ENCODE peak calls at places on chromosomes 11 and 22, in nine cellular contexts. V is colonic mucosa, P is ovary, S is iPS DF 6.9, Y is GM23248, O is ascending aorta, K is body of pancreas, Z is PC-3, T is fibroblast of lung. Q is an unnamed sample. For H3K4me1, the result is how much of the 10 kb centered on the place peaks cover.

GRCh38 chr22:48536691-48537591 is 1290.7 kb downstream of the BRD1 start:
- DNase-seq in T (no peak), Z (no peak), S (no peak), V (no peak), P (no peak), O (no peak), K (peak), Y (peak), Q (no peak)

GRCh38 chr11:9150944-9151343 is 59.5 kb upstream of the SCUBE2 start:
- DNase-seq in Z (no peak), Y (peak), P (no peak), V (no peak), T (no peak), K (no peak), O (no peak), S (no peak), Q (no peak)

GRCh38 chr22:49687333-49687732 is 140.3 kb downstream of the BRD1 start:
- DNase-seq in T (no peak), K (no peak), Z (no peak), V (no peak), P (no peak), O (peak), Y (no peak), S (no peak), Q (no peak)

GRCh38 chr11:121132211-121132976 is 31.4 kb downstream of the TECTA start:
- DNase-seq in Y (peak), V (no peak), O (no peak), Z (peak), T (no peak), S (no peak), P (no peak), K (no peak), Q (no peak)

GRCh38 chr11:10900686-10901415 is 43.0 kb upstream of the ZBED5 start:
- DNase-seq in V (no peak), S (no peak), P (no peak), T (peak), K (no peak), Z (peak), Y (peak), O (no peak), Q (no peak)

GRCh38 chr22:24816841-24817240 is 10.8 kb downstream of the SGSM1 start:
- DNase-seq in K (no peak), O (no peak), P (no peak), S (no peak), Y (no peak), Z (no peak), V (no peak), T (no peak), Q (no peak)

GRCh38 chr11:46322759-46323158 is 24.5 kb upstream of the DGKZ start:
- DNase-seq in V (peak), K (no peak), P (no peak), S (no peak), T (peak), Y (peak), O (no peak), Z (no peak), Q (no peak)

GRCh38 chr11:9982796-9983579 is 311.0 kb downstream of the SBF2 start:
- DNase-seq in Z (peak), V (peak), K (no peak), S (no peak), O (no peak), T (peak), Y (no peak), P (no peak), Q (no peak)

GRCh38 chr22:23565942-23566715 is 14.0 kb downstream of the IGLL1 start:
- DNase-seq in K (peak), S (no peak), V (no peak), O (peak), Y (no peak), Z (no peak), T (no peak), P (peak), Q (no peak)

GRCh38 chr22:49561976-49562375 is 265.7 kb downstream of the BRD1 start:
- DNase-seq in Z (no peak), Y (no peak), O (no peak), K (no peak), P (no peak), T (no peak), V (no peak), S (no peak), Q (no peak)

GRCh38 chr11:1839924-1840779 is 1.4 kb downstream of the TNNI2 start:
- DNase-seq in Z (no peak), T (no peak), Y (no peak), V (peak), P (no peak), K (peak), O (no peak), S (no peak), Q (peak)

GRCh38 chr11:45892856-45893255 is 7.4 kb downstream of the MAPK8IP1 start:
- DNase-seq in V (no peak), P (no peak), K (no peak), Y (no peak), Z (no peak), T (no peak), S (no peak), O (no peak), Q (no peak)

GRCh38 chr11:10294289-10294953 is 402 bp upstream of the SBF2 start:
- DNase-seq in K (peak), Z (peak), O (no peak), V (peak), Y (peak), S (no peak), P (peak), T (peak), Q (peak)

GRCh38 chr11:28072321-28072720 is 35.6 kb downstream of the KIF18A start:
- DNase-seq in P (no peak), O (no peak), Z (no peak), V (no peak), K (no peak), S (no peak), Y (peak), T (peak), Q (no peak)

GRCh38 chr11:130650456-130651068 is 202.1 kb downstream of the ADAMTS15 start:
- DNase-seq in V (no peak), Y (peak), S (no peak), P (no peak), O (peak), K (no peak), Z (no peak), T (no peak), Q (no peak)

GRCh38 chr11:25211635-25212251 is 714.9 kb downstream of the LUZP2 start:
- DNase-seq in Y (no peak), Z (peak), O (no peak), V (no peak), K (no peak), S (no peak), P (no peak), T (no peak), Q (no peak)

GRCh38 chr11:128530119-128531091 is 57.0 kb downstream of the ETS1 start:
- DNase-seq in V (no peak), T (peak), Z (peak), K (peak), Y (peak), O (no peak), S (no peak), P (no peak), Q (peak)

GRCh38 chr11:94171693-94172440 is 43.2 kb downstream of the PANX1 start:
- DNase-seq in Z (peak), S (peak), V (peak), P (no peak), T (peak), O (no peak), K (peak), Y (peak), Q (no peak)

GRCh38 chr11:95507794-95508193 is 276.8 kb upstream of the SESN3 start:
- DNase-seq in O (no peak), P (no peak), V (no peak), Z (no peak), Y (no peak), S (no peak), T (no peak), K (no peak), Q (no peak)

GRCh38 chr22:28594784-28595324 is 84.8 kb downstream of the TTC28 start:
- DNase-seq in T (peak), Y (peak), P (no peak), V (no peak), O (no peak), Z (peak), S (peak), K (peak), Q (no peak)

GRCh38 chr22:37678372-37678771 is 2.9 kb downstream of the LGALS1 start:
- DNase-seq in Z (no peak), Y (no peak), V (no peak), T (no peak), S (no peak), P (no peak), O (no peak), K (no peak), Q (no peak)
- H3K27ac ChIP-seq in Z (no peak), Y (peak), V (no peak), T (peak), S (no peak), P (no peak), O (no peak), K (no peak), Q (peak)

GRCh38 chr22:19641254-19641982 is 72.9 kb upstream of the SEPTIN5 start:
- DNase-seq in K (peak), S (peak), O (peak), V (no peak), Z (peak), T (no peak), P (no peak), Y (peak), Q (no peak)
- H3K4me1 ChIP-seq in K (under half), S (under half), O (under half), V (under half), Z (under half), T (under half), P (under half), Y (under half), Q (under half)

DNA sequence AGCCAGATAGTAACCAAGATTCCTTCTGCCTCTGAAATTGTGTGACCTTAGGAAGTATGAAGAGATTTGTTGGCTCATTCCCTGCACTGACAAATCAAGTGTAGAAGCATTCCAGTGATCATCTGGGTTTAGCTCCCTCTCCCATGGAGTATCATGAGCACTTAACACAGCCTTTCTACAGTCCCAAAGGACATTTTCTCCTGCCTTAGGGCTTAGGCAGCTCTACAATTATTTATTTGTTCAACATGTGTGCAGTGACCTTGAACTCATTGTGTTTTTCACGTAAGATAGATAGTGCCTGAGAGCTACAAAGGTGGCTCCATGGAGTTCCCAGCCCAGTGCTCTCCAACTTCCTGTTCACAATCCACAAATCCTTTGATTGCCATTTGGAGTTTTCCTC is 94.8 kb upstream of the FAT3 start:
- DNase-seq in Y (peak), V (no peak), O (no peak), P (no peak), S (no peak), Z (no peak), K (no peak), T (no peak), Q (no peak)
- H3K27ac ChIP-seq in Y (peak), V (no peak), O (no peak), P (no peak), S (no peak), Z (no peak), K (no peak), T (no peak), Q (no peak)

GRCh38 chr11:70816156-70816678 is 417.9 kb downstream of the CTTN start:
- DNase-seq in S (no peak), V (no peak), Z (no peak), P (no peak), O (no peak), Y (no peak), T (no peak), K (no peak), Q (no peak)

GRCh38 chr11:70813651-70814050 is 415.3 kb downstream of the CTTN start:
- DNase-seq in K (no peak), V (no peak), O (no peak), Z (no peak), T (no peak), Y (no peak), S (no peak), P (no peak), Q (no peak)

GRCh38 chr11:70812472-70812871 is 414.1 kb downstream of the CTTN start:
- DNase-seq in Z (no peak), Y (no peak), O (no peak), S (no peak), V (no peak), P (no peak), K (no peak), T (no peak), Q (no peak)

GRCh38 chr11:70811915-70812314 is 413.6 kb downstream of the CTTN start:
- DNase-seq in K (no peak), S (no peak), Y (no peak), V (no peak), O (no peak), P (no peak), T (no peak), Z (no peak), Q (no peak)

GRCh38 chr11:70815485-70815832 is 417.1 kb downstream of the CTTN start:
- DNase-seq in Y (no peak), P (no peak), K (no peak), V (no peak), O (no peak), S (no peak), T (no peak), Z (no peak), Q (no peak)
- H3K4me1 ChIP-seq in Y (under half), P (under half), K (under half), V (under half), O (under half), S (under half), T (under half), Z (under half), Q (under half)

GRCh38 chr22:42928969-42929837 is 72.1 kb upstream of the ARFGAP3 start:
- DNase-seq in P (no peak), K (peak), V (no peak), O (peak), Y (peak), Z (no peak), S (no peak), T (no peak), Q (no peak)
- H3K27ac ChIP-seq in P (no peak), K (peak), V (peak), O (peak), Y (peak), Z (no peak), S (no peak), T (no peak), Q (peak)

GRCh38 chr22:32839776-32840571 is 38.5 kb downstream of the TIMP3 start:
- DNase-seq in Y (peak), O (no peak), S (no peak), V (no peak), K (no peak), Z (no peak), P (peak), T (no peak), Q (peak)

GRCh38 chr22:32844251-32844650 is 42.7 kb downstream of the TIMP3 start:
- DNase-seq in Y (no peak), T (no peak), S (no peak), V (no peak), P (no peak), K (no peak), Z (no peak), O (no peak), Q (no peak)

GRCh38 chr22:32843300-32843699 is 41.8 kb downstream of the TIMP3 start:
- DNase-seq in V (no peak), P (no peak), Y (no peak), K (no peak), T (no peak), O (no peak), Z (no peak), S (no peak), Q (no peak)

GRCh38 chr22:32841175-32841574 is 39.7 kb downstream of the TIMP3 start:
- DNase-seq in Y (no peak), O (no peak), K (no peak), P (no peak), Z (no peak), S (no peak), T (no peak), V (no peak), Q (no peak)

DNA sequence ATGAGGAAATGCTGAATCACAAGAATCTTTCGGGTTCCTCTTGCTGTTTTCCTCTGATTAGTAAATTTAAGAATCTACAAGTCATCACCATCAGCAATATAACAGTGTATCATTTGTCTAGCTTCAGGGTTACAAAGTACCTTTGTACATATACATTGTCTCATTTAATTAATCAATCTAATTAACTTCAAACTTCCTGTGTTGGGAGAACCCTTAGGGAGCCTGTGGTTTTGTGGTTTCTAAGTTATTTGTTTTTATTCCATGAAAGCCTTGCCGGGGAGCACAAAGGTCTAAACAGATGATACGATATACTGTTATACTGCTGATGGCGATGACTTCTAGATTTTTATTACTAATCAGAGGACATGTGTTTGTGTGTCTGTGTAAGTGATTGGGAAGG is 41.0 kb downstream of the TIMP3 start:
- DNase-seq in K (no peak), S (no peak), Z (no peak), O (no peak), Y (no peak), T (no peak), V (no peak), P (no peak), Q (no peak)
- H3K4me1 ChIP-seq in K (under half), S (under half), Z (under half), O (under half), Y (under half), T (under half), V (under half), P (under half), Q (under half)

GRCh38 chr11:35009191-35009940 is 92.9 kb downstream of the PDHX start:
- DNase-seq in P (no peak), Z (peak), V (peak), O (no peak), K (peak), S (no peak), T (peak), Y (peak), Q (no peak)
- H3K27ac ChIP-seq in P (no peak), Z (peak), V (peak), O (no peak), K (peak), S (no peak), T (no peak), Y (peak), Q (no peak)

DNA sequence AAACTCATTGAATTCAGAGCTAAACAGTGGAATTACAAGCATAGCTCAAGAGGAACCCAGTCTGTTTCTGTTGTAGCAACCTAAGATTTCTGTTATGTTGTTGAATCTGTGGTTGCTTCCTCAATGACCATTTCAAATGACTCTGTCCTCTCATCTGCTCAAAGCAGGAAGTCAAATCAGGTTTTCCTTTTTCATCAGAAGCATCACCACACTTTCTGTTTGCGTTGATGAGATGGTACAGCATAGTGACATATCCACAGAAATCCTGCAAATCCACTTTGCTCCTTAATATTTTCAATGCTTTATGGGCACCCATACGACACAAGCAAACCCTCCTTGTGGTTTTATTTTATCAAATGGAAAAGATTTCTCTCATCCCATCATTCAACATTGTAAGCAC is 12.6 kb upstream of the UCP2 start:
- DNase-seq in K (no peak), T (no peak), S (no peak), Z (no peak), P (no peak), V (no peak), Y (peak), O (no peak), Q (no peak)
- H3K4me1 ChIP-seq in K (under half), T (under half), S (under half), Z (under half), P (under half), V (under half), Y (under half), O (under half), Q (under half)

DNA sequence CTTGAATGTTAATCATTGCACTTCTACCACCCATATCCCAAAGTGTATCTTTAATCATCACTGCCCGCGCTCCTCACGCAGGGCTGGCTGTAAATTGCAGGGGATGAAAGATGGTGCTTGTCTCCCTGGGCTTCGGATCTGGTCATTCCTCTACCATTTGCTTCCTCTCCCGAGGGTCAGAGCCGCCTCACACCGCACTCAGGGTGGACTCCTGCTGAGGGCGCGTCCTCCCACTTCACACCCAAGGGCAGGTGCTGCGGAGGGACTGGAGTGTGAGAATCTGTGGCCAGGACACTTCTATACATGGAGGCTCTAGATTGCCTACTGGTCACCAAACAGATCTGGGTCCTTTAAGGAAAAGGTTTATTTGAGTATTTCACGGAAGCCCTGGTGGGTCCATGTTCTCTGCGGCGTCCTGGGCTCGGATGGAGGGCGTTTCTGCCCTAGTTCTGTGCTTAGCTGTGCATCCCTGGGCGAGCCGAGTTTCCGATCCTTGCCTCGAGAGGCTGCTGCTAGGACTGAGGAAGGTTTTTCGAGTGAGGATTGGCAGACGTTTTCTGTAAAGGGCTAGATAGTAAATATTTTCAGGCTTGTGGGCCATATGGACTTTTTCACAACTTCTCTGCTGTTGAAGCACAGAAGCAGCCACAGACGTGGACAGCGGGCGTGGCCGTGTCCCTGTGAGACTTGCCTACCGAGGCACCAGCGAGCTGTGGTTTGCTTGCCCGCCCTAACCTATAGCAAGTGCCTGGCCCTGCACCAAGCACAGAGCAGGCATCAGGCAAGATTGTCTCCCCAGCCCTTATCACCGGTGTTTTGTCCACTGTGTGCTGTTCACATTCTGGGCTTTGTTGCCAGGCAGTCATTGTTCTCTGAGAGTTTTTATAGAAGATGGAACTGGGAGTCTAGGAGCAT is 279.0 kb downstream of the TBC1D22A start:
- DNase-seq in Y (no peak), S (no peak), T (no peak), O (no peak), Z (no peak), V (no peak), K (no peak), P (no peak), Q (peak)
- H3K27ac ChIP-seq in Y (no peak), S (no peak), T (no peak), O (no peak), Z (no peak), V (no peak), K (no peak), P (no peak), Q (no peak)

GRCh38 chr22:46740910-46741785 is 3.1 kb upstream of the CERK start:
- DNase-seq in T (no peak), Z (no peak), P (no peak), Y (no peak), K (no peak), S (no peak), V (no peak), O (no peak), Q (no peak)
- H3K4me1 ChIP-seq in T (under half), Z (under half), P (under half), Y (under half), K (under half), S (under half), V (under half), O (under half), Q (under half)

Q was measured in heart left ventricle.